ENCODE peak calls at places on chromosomes 6 and 20, in eight cellular contexts. One of them, this sample, is unnamed.

GRCh38 chr6:137051790-137052472 is 7.2 kb upstream of the IL20RA start:
- DNase-seq in NAMALWA: no peak
- DNase-seq in stomach: no peak
- DNase-seq in GM12891: no peak
- DNase-seq in iris pigment epithelial cell: no peak
- DNase-seq in CD8-positive, alpha-beta T cell: no peak
- DNase-seq in brain microvascular endothelial cell: peak; percentile 5
- DNase-seq in stimulated activated CD8-positive, alpha-beta memory T cell treated with anti-CD3 and anti-CD28 coated beads, Interleukin-15, amount 100 ng/mL, for 24 hours: no peak
- DNase-seq in this sample: no peak

GRCh38 chr20:2688041-2688591 is 4.5 kb upstream of the EBF4 start:
- DNase-seq in NAMALWA: peak; percentile 75
- DNase-seq in stomach: peak; percentile 66
- DNase-seq in GM12891: peak; percentile 45
- DNase-seq in iris pigment epithelial cell: peak; percentile 45
- DNase-seq in CD8-positive, alpha-beta T cell: peak; percentile 83
- DNase-seq in brain microvascular endothelial cell: peak; percentile 48
- DNase-seq in stimulated activated CD8-positive, alpha-beta memory T cell treated with anti-CD3 and anti-CD28 coated beads, Interleukin-15, amount 100 ng/mL, for 24 hours: no peak
- DNase-seq in this sample: no peak

GRCh38 chr20:59435496-59435895 is 135.1 kb downstream of the EDN3 start:
- DNase-seq in NAMALWA: no peak
- DNase-seq in stomach: no peak
- DNase-seq in GM12891: no peak
- DNase-seq in iris pigment epithelial cell: no peak
- DNase-seq in CD8-positive, alpha-beta T cell: no peak
- DNase-seq in brain microvascular endothelial cell: no peak
- DNase-seq in stimulated activated CD8-positive, alpha-beta memory T cell treated with anti-CD3 and anti-CD28 coated beads, Interleukin-15, amount 100 ng/mL, for 24 hours: no peak
- DNase-seq in this sample: no peak

GRCh38 chr20:17934141-17934862 is 34.3 kb downstream of the SNX5 start:
- DNase-seq in NAMALWA: no peak
- DNase-seq in stomach: no peak
- DNase-seq in GM12891: no peak
- DNase-seq in iris pigment epithelial cell: no peak
- DNase-seq in CD8-positive, alpha-beta T cell: no peak
- DNase-seq in brain microvascular endothelial cell: peak; percentile 83
- DNase-seq in stimulated activated CD8-positive, alpha-beta memory T cell treated with anti-CD3 and anti-CD28 coated beads, Interleukin-15, amount 100 ng/mL, for 24 hours: no peak
- DNase-seq in this sample: no peak

GRCh38 chr20:38139919-38140753 is 24.9 kb downstream of the TGM2 start:
- DNase-seq in NAMALWA: no peak
- DNase-seq in stomach: no peak
- DNase-seq in GM12891: no peak
- DNase-seq in iris pigment epithelial cell: peak; percentile 77
- DNase-seq in CD8-positive, alpha-beta T cell: no peak
- DNase-seq in brain microvascular endothelial cell: peak; percentile 56
- DNase-seq in stimulated activated CD8-positive, alpha-beta memory T cell treated with anti-CD3 and anti-CD28 coated beads, Interleukin-15, amount 100 ng/mL, for 24 hours: no peak
- DNase-seq in this sample: no peak

GRCh38 chr6:142950291-142950690 is 5.3 kb upstream of the HIVEP2 start:
- DNase-seq in NAMALWA: no peak
- DNase-seq in stomach: no peak
- DNase-seq in GM12891: no peak
- DNase-seq in iris pigment epithelial cell: no peak
- DNase-seq in CD8-positive, alpha-beta T cell: no peak
- DNase-seq in brain microvascular endothelial cell: no peak
- DNase-seq in stimulated activated CD8-positive, alpha-beta memory T cell treated with anti-CD3 and anti-CD28 coated beads, Interleukin-15, amount 100 ng/mL, for 24 hours: no peak
- DNase-seq in this sample: no peak

GRCh38 chr6:34602318-34603111 is 46.4 kb upstream of the SPDEF start:
- DNase-seq in NAMALWA: no peak
- DNase-seq in stomach: no peak
- DNase-seq in GM12891: no peak
- DNase-seq in iris pigment epithelial cell: peak; percentile 57
- DNase-seq in CD8-positive, alpha-beta T cell: no peak
- DNase-seq in brain microvascular endothelial cell: peak; percentile 5
- DNase-seq in stimulated activated CD8-positive, alpha-beta memory T cell treated with anti-CD3 and anti-CD28 coated beads, Interleukin-15, amount 100 ng/mL, for 24 hours: no peak
- DNase-seq in this sample: no peak

GRCh38 chr20:38018385-38018784 is 14.9 kb downstream of the TTI1 start:
- DNase-seq in NAMALWA: no peak
- DNase-seq in stomach: no peak
- DNase-seq in GM12891: no peak
- DNase-seq in iris pigment epithelial cell: no peak
- DNase-seq in CD8-positive, alpha-beta T cell: no peak
- DNase-seq in brain microvascular endothelial cell: no peak
- DNase-seq in stimulated activated CD8-positive, alpha-beta memory T cell treated with anti-CD3 and anti-CD28 coated beads, Interleukin-15, amount 100 ng/mL, for 24 hours: no peak
- DNase-seq in this sample: no peak

GRCh38 chr6:157912326-157912725 is 69.3 kb upstream of the SYNJ2 start:
- DNase-seq in NAMALWA: no peak
- DNase-seq in stomach: no peak
- DNase-seq in GM12891: no peak
- DNase-seq in iris pigment epithelial cell: peak; percentile 96
- DNase-seq in CD8-positive, alpha-beta T cell: no peak
- DNase-seq in brain microvascular endothelial cell: peak; percentile 88
- DNase-seq in stimulated activated CD8-positive, alpha-beta memory T cell treated with anti-CD3 and anti-CD28 coated beads, Interleukin-15, amount 100 ng/mL, for 24 hours: no peak
- DNase-seq in this sample: no peak

GRCh38 chr20:43322851-43323250 is 133.1 kb upstream of the PTPRT start:
- DNase-seq in NAMALWA: no peak
- DNase-seq in stomach: no peak
- DNase-seq in GM12891: no peak
- DNase-seq in iris pigment epithelial cell: peak; percentile 2
- DNase-seq in CD8-positive, alpha-beta T cell: no peak
- DNase-seq in brain microvascular endothelial cell: no peak
- DNase-seq in stimulated activated CD8-positive, alpha-beta memory T cell treated with anti-CD3 and anti-CD28 coated beads, Interleukin-15, amount 100 ng/mL, for 24 hours: no peak
- DNase-seq in this sample: no peak

GRCh38 chr6:40349092-40349491 is 238.1 kb downstream of the LRFN2 start:
- DNase-seq in NAMALWA: no peak
- DNase-seq in stomach: no peak
- DNase-seq in GM12891: no peak
- DNase-seq in iris pigment epithelial cell: no peak
- DNase-seq in CD8-positive, alpha-beta T cell: no peak
- DNase-seq in brain microvascular endothelial cell: no peak
- DNase-seq in stimulated activated CD8-positive, alpha-beta memory T cell treated with anti-CD3 and anti-CD28 coated beads, Interleukin-15, amount 100 ng/mL, for 24 hours: no peak
- DNase-seq in this sample: no peak

GRCh38 chr6:4466769-4467480 is 309.3 kb upstream of the CDYL start:
- DNase-seq in NAMALWA: peak; percentile 2
- DNase-seq in stomach: no peak
- DNase-seq in GM12891: no peak
- DNase-seq in iris pigment epithelial cell: no peak
- DNase-seq in CD8-positive, alpha-beta T cell: no peak
- DNase-seq in brain microvascular endothelial cell: no peak
- DNase-seq in stimulated activated CD8-positive, alpha-beta memory T cell treated with anti-CD3 and anti-CD28 coated beads, Interleukin-15, amount 100 ng/mL, for 24 hours: no peak
- DNase-seq in this sample: no peak

GRCh38 chr6:53432318-53433161 is 83.8 kb upstream of the ELOVL5 start:
- DNase-seq in NAMALWA: no peak
- DNase-seq in stomach: no peak
- DNase-seq in GM12891: no peak
- DNase-seq in iris pigment epithelial cell: peak; percentile 90
- DNase-seq in CD8-positive, alpha-beta T cell: no peak
- DNase-seq in brain microvascular endothelial cell: peak; percentile 60
- DNase-seq in stimulated activated CD8-positive, alpha-beta memory T cell treated with anti-CD3 and anti-CD28 coated beads, Interleukin-15, amount 100 ng/mL, for 24 hours: no peak
- DNase-seq in this sample: no peak

GRCh38 chr6:12051861-12052368 is 39.8 kb downstream of the HIVEP1 start:
- DNase-seq in NAMALWA: peak; percentile 91
- DNase-seq in stomach: no peak
- DNase-seq in GM12891: no peak
- DNase-seq in iris pigment epithelial cell: peak; percentile 71
- DNase-seq in CD8-positive, alpha-beta T cell: peak; percentile 48
- DNase-seq in brain microvascular endothelial cell: no peak
- DNase-seq in stimulated activated CD8-positive, alpha-beta memory T cell treated with anti-CD3 and anti-CD28 coated beads, Interleukin-15, amount 100 ng/mL, for 24 hours: no peak
- DNase-seq in this sample: peak; percentile 87

GRCh38 chr20:33985280-33985679 is 8.4 kb upstream of the RALY start:
- DNase-seq in NAMALWA: no peak
- DNase-seq in stomach: no peak
- DNase-seq in GM12891: no peak
- DNase-seq in iris pigment epithelial cell: no peak
- DNase-seq in CD8-positive, alpha-beta T cell: no peak
- DNase-seq in brain microvascular endothelial cell: no peak
- DNase-seq in stimulated activated CD8-positive, alpha-beta memory T cell treated with anti-CD3 and anti-CD28 coated beads, Interleukin-15, amount 100 ng/mL, for 24 hours: no peak
- DNase-seq in this sample: no peak

GRCh38 chr6:108287373-108287772 is 7.5 kb upstream of the AFG1L start:
- DNase-seq in NAMALWA: no peak
- DNase-seq in stomach: no peak
- DNase-seq in GM12891: no peak
- DNase-seq in iris pigment epithelial cell: no peak
- DNase-seq in CD8-positive, alpha-beta T cell: no peak
- DNase-seq in brain microvascular endothelial cell: no peak
- DNase-seq in stimulated activated CD8-positive, alpha-beta memory T cell treated with anti-CD3 and anti-CD28 coated beads, Interleukin-15, amount 100 ng/mL, for 24 hours: no peak
- DNase-seq in this sample: no peak

GRCh38 chr6:89313006-89313405 is 2.1 kb downstream of the GABRR2 start:
- DNase-seq in NAMALWA: no peak
- DNase-seq in stomach: no peak
- DNase-seq in GM12891: no peak
- DNase-seq in iris pigment epithelial cell: peak; percentile 72
- DNase-seq in CD8-positive, alpha-beta T cell: no peak
- DNase-seq in brain microvascular endothelial cell: peak; percentile 64
- DNase-seq in stimulated activated CD8-positive, alpha-beta memory T cell treated with anti-CD3 and anti-CD28 coated beads, Interleukin-15, amount 100 ng/mL, for 24 hours: no peak
- DNase-seq in this sample: no peak

GRCh38 chr20:52783769-52784168 is 188.4 kb upstream of the TSHZ2 start:
- DNase-seq in NAMALWA: peak; percentile 36
- DNase-seq in stomach: no peak
- DNase-seq in GM12891: no peak
- DNase-seq in iris pigment epithelial cell: no peak
- DNase-seq in CD8-positive, alpha-beta T cell: no peak
- DNase-seq in brain microvascular endothelial cell: no peak
- DNase-seq in stimulated activated CD8-positive, alpha-beta memory T cell treated with anti-CD3 and anti-CD28 coated beads, Interleukin-15, amount 100 ng/mL, for 24 hours: peak; percentile 3
- DNase-seq in this sample: no peak

GRCh38 chr6:169189227-169189626 is 64.4 kb downstream of the THBS2 start:
- DNase-seq in NAMALWA: no peak
- DNase-seq in stomach: no peak
- DNase-seq in GM12891: no peak
- DNase-seq in iris pigment epithelial cell: no peak
- DNase-seq in CD8-positive, alpha-beta T cell: no peak
- DNase-seq in brain microvascular endothelial cell: no peak
- DNase-seq in stimulated activated CD8-positive, alpha-beta memory T cell treated with anti-CD3 and anti-CD28 coated beads, Interleukin-15, amount 100 ng/mL, for 24 hours: no peak
- DNase-seq in this sample: no peak